ENCODE peak calls at places on chromosome 10, in four cellular contexts. One of them, this sample, is unnamed. For H3K9me3, the result is how much of the 10 kb centered on the place peaks cover.

GRCh38 chr10:34254596-34254995 is 560.5 kb downstream of the PARD3 start:
- DNase-seq in psoas muscle: no peak
- DNase-seq in ascending aorta: no peak
- DNase-seq in stomach: no peak
- DNase-seq in this sample: no peak

GRCh38 chr10:82981137-82981723 is 1106.2 kb downstream of the NRG3 start:
- DNase-seq in psoas muscle: no peak
- DNase-seq in ascending aorta: no peak
- DNase-seq in stomach: no peak
- DNase-seq in this sample: no peak

GRCh38 chr10:90306187-90306586 is 551.7 kb downstream of the HTR7 start:
- DNase-seq in psoas muscle: no peak
- DNase-seq in ascending aorta: no peak
- DNase-seq in stomach: no peak
- DNase-seq in this sample: no peak

GRCh38 chr10:58930497-58930896 is 245.9 kb upstream of the PHYHIPL start:
- DNase-seq in psoas muscle: no peak
- DNase-seq in ascending aorta: no peak
- DNase-seq in stomach: no peak
- DNase-seq in this sample: no peak

GRCh38 chr10:80356563-80356999 is at the start of the genes DYDC1 and DYDC2:
- DNase-seq in psoas muscle: peak
- DNase-seq in ascending aorta: no peak
- DNase-seq in stomach: peak
- DNase-seq in this sample: no peak

GRCh38 chr10:78529262-78529661 is 495.6 kb downstream of the RPS24 start:
- DNase-seq in psoas muscle: no peak
- DNase-seq in ascending aorta: no peak
- DNase-seq in stomach: no peak
- DNase-seq in this sample: no peak

GRCh38 chr10:70906953-70907618 is 18.7 kb upstream of the PCBD1 start:
- DNase-seq in psoas muscle: peak
- DNase-seq in ascending aorta: no peak
- DNase-seq in stomach: no peak
- DNase-seq in this sample: no peak

GRCh38 chr10:110391541-110391940 is 86.8 kb upstream of the SMNDC1 start:
- DNase-seq in psoas muscle: no peak
- DNase-seq in ascending aorta: no peak
- DNase-seq in stomach: no peak
- DNase-seq in this sample: no peak

GRCh38 chr10:73506491-73506890 is 10.7 kb upstream of the PPP3CB start:
- DNase-seq in psoas muscle: no peak
- DNase-seq in ascending aorta: no peak
- DNase-seq in stomach: no peak
- DNase-seq in this sample: no peak

GRCh38 chr10:66886848-66887247 is 39.0 kb upstream of the LRRTM3 start:
- DNase-seq in psoas muscle: no peak
- DNase-seq in ascending aorta: no peak
- DNase-seq in stomach: no peak
- DNase-seq in this sample: no peak

GRCh38 chr10:23157239-23157661 is 34.9 kb upstream of the PTF1A start:
- DNase-seq in psoas muscle: no peak
- DNase-seq in ascending aorta: no peak
- DNase-seq in stomach: no peak
- DNase-seq in this sample: no peak

GRCh38 chr10:81145975-81146374 is 608.3 kb downstream of the SH2D4B start:
- DNase-seq in psoas muscle: no peak
- DNase-seq in ascending aorta: no peak
- DNase-seq in stomach: no peak
- DNase-seq in this sample: no peak

GRCh38 chr10:33459597-33459996 is 125.1 kb upstream of the NRP1 start:
- DNase-seq in psoas muscle: no peak
- DNase-seq in ascending aorta: no peak
- DNase-seq in stomach: no peak
- DNase-seq in this sample: no peak

GRCh38 chr10:78165617-78166016 is 132.0 kb downstream of the RPS24 start:
- DNase-seq in psoas muscle: no peak
- DNase-seq in ascending aorta: no peak
- DNase-seq in stomach: no peak
- DNase-seq in this sample: no peak

GRCh38 chr10:17735166-17735941 is 16.6 kb upstream of the TMEM236 start:
- DNase-seq in psoas muscle: peak
- DNase-seq in ascending aorta: peak
- DNase-seq in stomach: peak
- DNase-seq in this sample: no peak

GRCh38 chr10:72171175-72171630 is 44.6 kb upstream of the ANAPC16 start:
- DNase-seq in psoas muscle: no peak
- DNase-seq in ascending aorta: no peak
- DNase-seq in stomach: peak
- DNase-seq in this sample: no peak

GRCh38 chr10:62637249-62638061 is 167.1 kb upstream of the ADO start:
- DNase-seq in psoas muscle: no peak
- DNase-seq in ascending aorta: no peak
- DNase-seq in stomach: peak
- DNase-seq in this sample: no peak

GRCh38 chr10:109029870-109030269 is 893.4 kb downstream of the XPNPEP1 start:
- DNase-seq in psoas muscle: no peak
- DNase-seq in ascending aorta: no peak
- DNase-seq in stomach: no peak
- DNase-seq in this sample: no peak

GRCh38 chr10:1230592-1231275 is 174.5 kb downstream of the WDR37 start:
- DNase-seq in psoas muscle: no peak
- DNase-seq in ascending aorta: no peak
- DNase-seq in stomach: no peak
- DNase-seq in this sample: peak

GRCh38 chr10:15642095-15642494 is 77.6 kb downstream of the ITGA8 start:
- DNase-seq in psoas muscle: no peak
- DNase-seq in ascending aorta: no peak
- DNase-seq in stomach: no peak
- DNase-seq in this sample: no peak

GRCh38 chr10:129272859-129273258 is 194.2 kb upstream of the MGMT start:
- DNase-seq in psoas muscle: no peak
- DNase-seq in ascending aorta: no peak
- DNase-seq in stomach: no peak
- DNase-seq in this sample: no peak

GRCh38 chr10:129275886-129276285 is 191.2 kb upstream of the MGMT start:
- DNase-seq in psoas muscle: no peak
- DNase-seq in ascending aorta: no peak
- DNase-seq in stomach: no peak
- DNase-seq in this sample: no peak

GRCh38 chr10:129277080-129277479 is 190.0 kb upstream of the MGMT start:
- DNase-seq in psoas muscle: no peak
- DNase-seq in ascending aorta: no peak
- DNase-seq in stomach: no peak
- DNase-seq in this sample: no peak

GRCh38 chr10:129277804-129278203 is 189.2 kb upstream of the MGMT start:
- DNase-seq in psoas muscle: peak
- DNase-seq in ascending aorta: no peak
- DNase-seq in stomach: no peak
- DNase-seq in this sample: no peak

GRCh38 chr10:129274928-129275474 is 192.0 kb upstream of the MGMT start:
- DNase-seq in psoas muscle: no peak
- DNase-seq in ascending aorta: no peak
- DNase-seq in stomach: no peak
- DNase-seq in this sample: no peak
- TF ChIP-seq CTCF in psoas muscle: no peak
- TF ChIP-seq CTCF in ascending aorta: no peak
- TF ChIP-seq CTCF in stomach: no peak
- TF ChIP-seq CTCF in this sample: no peak

DNA sequence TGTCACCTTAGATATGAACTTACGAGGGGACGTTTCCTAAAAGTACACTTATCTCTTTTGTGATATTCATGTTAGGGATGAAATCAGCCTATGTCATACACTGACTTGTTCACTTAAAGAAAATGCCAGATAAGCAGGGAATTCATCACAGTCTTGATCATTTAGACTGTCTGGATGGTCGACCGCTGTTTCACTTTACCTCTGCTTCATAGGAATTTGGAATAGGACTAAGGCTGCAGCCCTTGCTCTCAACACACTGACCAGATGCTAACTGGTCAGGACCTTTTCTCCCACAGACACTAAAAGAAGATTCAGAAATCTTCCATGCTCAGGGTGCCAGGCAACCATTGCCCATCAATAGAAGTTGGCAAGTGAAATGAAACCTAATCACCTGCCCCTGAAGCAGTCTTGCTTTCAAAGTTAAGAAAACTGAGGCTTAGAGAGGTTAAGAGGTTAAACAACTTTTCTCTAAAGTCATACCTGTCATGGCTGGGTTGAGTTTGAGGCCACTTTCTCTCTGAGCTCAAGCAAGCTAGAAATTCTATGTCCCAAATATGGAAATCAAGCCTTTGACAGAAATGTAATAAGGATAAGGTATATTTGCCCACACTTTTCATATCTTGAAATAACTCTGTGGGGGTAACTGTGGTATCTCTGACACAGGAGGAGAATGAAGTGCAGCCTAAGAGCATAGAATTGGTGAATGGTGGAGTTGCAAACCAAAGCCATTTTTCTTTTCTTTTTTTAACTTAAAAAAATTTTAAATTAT is 77.1 kb downstream of the MAP3K8 start:
- DNase-seq in psoas muscle: no peak
- DNase-seq in ascending aorta: no peak
- DNase-seq in stomach: no peak
- DNase-seq in this sample: no peak
- H3K27ac ChIP-seq in psoas muscle: peak
- H3K27ac ChIP-seq in ascending aorta: peak
- H3K27ac ChIP-seq in stomach: no peak
- H3K27ac ChIP-seq in this sample: no peak

GRCh38 chr10:129774736-129775401 is 189.2 kb downstream of the EBF3 start:
- DNase-seq in psoas muscle: no peak
- DNase-seq in ascending aorta: no peak
- DNase-seq in stomach: peak
- DNase-seq in this sample: peak
- H3K9me3 ChIP-seq in psoas muscle: under half
- H3K9me3 ChIP-seq in ascending aorta: under half
- H3K9me3 ChIP-seq in stomach: under half
- H3K9me3 ChIP-seq in this sample: under half

GRCh38 chr10:125774581-125775191 is 935 bp downstream of the MMP21 start:
- DNase-seq in psoas muscle: no peak
- DNase-seq in ascending aorta: no peak
- DNase-seq in stomach: no peak
- DNase-seq in this sample: no peak
- TF ChIP-seq CTCF in psoas muscle: no peak
- TF ChIP-seq CTCF in ascending aorta: no peak
- TF ChIP-seq CTCF in stomach: no peak
- TF ChIP-seq CTCF in this sample: no peak

DNA sequence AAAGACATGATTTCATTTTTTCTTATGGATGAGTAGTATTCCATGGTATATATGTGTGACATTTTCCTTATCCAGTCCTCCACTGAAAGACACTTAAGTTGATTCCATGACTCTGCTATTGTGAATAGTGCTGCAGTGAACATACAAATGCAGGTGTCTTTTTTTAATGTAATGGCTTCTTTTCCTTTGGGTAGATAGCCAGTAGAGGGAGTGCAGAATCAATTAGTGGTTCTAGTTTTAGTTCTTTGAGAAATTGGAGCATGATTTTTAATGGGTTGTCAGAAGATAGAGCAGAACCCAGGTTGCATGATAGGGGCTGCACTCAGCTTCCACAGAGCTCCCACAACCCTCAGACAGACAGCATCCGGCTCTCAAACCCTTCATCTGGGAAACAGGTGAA is 152.9 kb upstream of the PLXDC2 start:
- DNase-seq in psoas muscle: no peak
- DNase-seq in ascending aorta: no peak
- DNase-seq in stomach: no peak
- DNase-seq in this sample: no peak
- H3K27ac ChIP-seq in psoas muscle: no peak
- H3K27ac ChIP-seq in ascending aorta: no peak
- H3K27ac ChIP-seq in stomach: no peak
- H3K27ac ChIP-seq in this sample: no peak

GRCh38 chr10:128574616-128575210 is 448.5 kb upstream of the MKI67 start:
- DNase-seq in psoas muscle: no peak
- DNase-seq in ascending aorta: no peak
- DNase-seq in stomach: no peak
- DNase-seq in this sample: no peak
- H3K9me3 ChIP-seq in psoas muscle: under half
- H3K9me3 ChIP-seq in ascending aorta: under half
- H3K9me3 ChIP-seq in stomach: under half
- H3K9me3 ChIP-seq in this sample: under half

GRCh38 chr10:3570330-3570729 is 214.7 kb downstream of the KLF6 start:
- DNase-seq in psoas muscle: no peak
- DNase-seq in ascending aorta: no peak
- DNase-seq in stomach: no peak
- DNase-seq in this sample: no peak
- TF ChIP-seq CTCF in psoas muscle: no peak
- TF ChIP-seq CTCF in ascending aorta: no peak
- TF ChIP-seq CTCF in stomach: no peak
- TF ChIP-seq CTCF in this sample: no peak

GRCh38 chr10:114356786-114357588 is 47.3 kb downstream of the AFAP1L2 start:
- DNase-seq in psoas muscle: no peak
- DNase-seq in ascending aorta: no peak
- DNase-seq in stomach: no peak
- DNase-seq in this sample: no peak
- H3K27ac ChIP-seq in psoas muscle: no peak
- H3K27ac ChIP-seq in ascending aorta: peak
- H3K27ac ChIP-seq in stomach: no peak
- H3K27ac ChIP-seq in this sample: no peak

GRCh38 chr10:131128731-131129130 is 182.8 kb downstream of the TCERG1L start:
- DNase-seq in psoas muscle: no peak
- DNase-seq in ascending aorta: no peak
- DNase-seq in stomach: no peak
- DNase-seq in this sample: no peak
- H3K9me3 ChIP-seq in psoas muscle: under half
- H3K9me3 ChIP-seq in ascending aorta: under half
- H3K9me3 ChIP-seq in stomach: under half
- H3K9me3 ChIP-seq in this sample: under half

This sample was measured in right atrium auricular region.